ENCODE peak calls at places on chromosomes 2 and 18, in ten cellular contexts. One of them, this sample, is unnamed.

GRCh38 chr2:95530734-95531133 is 46.2 kb upstream of the TRIM43B start:
- DNase-seq in tibial nerve: no peak
- DNase-seq in CD4-positive, CD25-positive, alpha-beta regulatory T cell: no peak
- DNase-seq in glutamatergic neuron: no peak
- DNase-seq in AG08395: peak; percentile 54
- DNase-seq in hypothalamus: no peak
- DNase-seq in activated naive CD4-positive, alpha-beta T cell treated with anti-CD3 and anti-CD28 coated beads for 36 hours: peak; percentile 40
- DNase-seq in omental fat pad: no peak
- DNase-seq in T-helper 9 cell: no peak
- DNase-seq in T-helper 2 cell: peak; percentile 68
- DNase-seq in this sample: no peak

GRCh38 chr2:148640767-148641166 is 3.8 kb upstream of the EPC2 start:
- DNase-seq in T-helper 9 cell: no peak
- DNase-seq in omental fat pad: no peak
- DNase-seq in glutamatergic neuron: no peak
- DNase-seq in activated naive CD4-positive, alpha-beta T cell treated with anti-CD3 and anti-CD28 coated beads for 36 hours: no peak
- DNase-seq in tibial nerve: no peak
- DNase-seq in AG08395: peak; percentile 25
- DNase-seq in T-helper 2 cell: no peak
- DNase-seq in CD4-positive, CD25-positive, alpha-beta regulatory T cell: no peak
- DNase-seq in hypothalamus: peak; percentile 13
- DNase-seq in this sample: no peak

GRCh38 chr2:121479882-121480522 is 50.7 kb upstream of the RNU4ATAC start:
- DNase-seq in hypothalamus: no peak
- DNase-seq in AG08395: peak; percentile 50
- DNase-seq in glutamatergic neuron: no peak
- DNase-seq in tibial nerve: no peak
- DNase-seq in CD4-positive, CD25-positive, alpha-beta regulatory T cell: no peak
- DNase-seq in T-helper 2 cell: no peak
- DNase-seq in activated naive CD4-positive, alpha-beta T cell treated with anti-CD3 and anti-CD28 coated beads for 36 hours: no peak
- DNase-seq in omental fat pad: no peak
- DNase-seq in T-helper 9 cell: no peak
- DNase-seq in this sample: no peak

GRCh38 chr2:241924909-241925250 is 55.4 kb downstream of the RTP5 start:
- DNase-seq in T-helper 9 cell: no peak
- DNase-seq in omental fat pad: no peak
- DNase-seq in CD4-positive, CD25-positive, alpha-beta regulatory T cell: no peak
- DNase-seq in T-helper 2 cell: no peak
- DNase-seq in AG08395: no peak
- DNase-seq in hypothalamus: no peak
- DNase-seq in glutamatergic neuron: no peak
- DNase-seq in activated naive CD4-positive, alpha-beta T cell treated with anti-CD3 and anti-CD28 coated beads for 36 hours: no peak
- DNase-seq in tibial nerve: no peak
- DNase-seq in this sample: no peak

GRCh38 chr18:32919799-32920198 is 147.0 kb upstream of the KLHL14 start:
- DNase-seq in hypothalamus: no peak
- DNase-seq in T-helper 2 cell: peak; percentile 29
- DNase-seq in CD4-positive, CD25-positive, alpha-beta regulatory T cell: no peak
- DNase-seq in tibial nerve: no peak
- DNase-seq in AG08395: peak; percentile 2
- DNase-seq in glutamatergic neuron: peak; percentile 22
- DNase-seq in activated naive CD4-positive, alpha-beta T cell treated with anti-CD3 and anti-CD28 coated beads for 36 hours: no peak
- DNase-seq in T-helper 9 cell: no peak
- DNase-seq in omental fat pad: no peak
- DNase-seq in this sample: peak; percentile 13

GRCh38 chr2:105215586-105216192 is 25.9 kb upstream of the GPR45 start:
- DNase-seq in T-helper 2 cell: no peak
- DNase-seq in tibial nerve: no peak
- DNase-seq in CD4-positive, CD25-positive, alpha-beta regulatory T cell: no peak
- DNase-seq in glutamatergic neuron: no peak
- DNase-seq in hypothalamus: no peak
- DNase-seq in AG08395: no peak
- DNase-seq in activated naive CD4-positive, alpha-beta T cell treated with anti-CD3 and anti-CD28 coated beads for 36 hours: no peak
- DNase-seq in omental fat pad: no peak
- DNase-seq in T-helper 9 cell: no peak
- DNase-seq in this sample: no peak

GRCh38 chr2:217756375-217757107 is 246.3 kb downstream of the TNS1 start:
- DNase-seq in glutamatergic neuron: peak; percentile 92
- DNase-seq in hypothalamus: peak; percentile 76
- DNase-seq in omental fat pad: peak; percentile 57
- DNase-seq in CD4-positive, CD25-positive, alpha-beta regulatory T cell: peak; percentile 14
- DNase-seq in AG08395: peak; percentile 79
- DNase-seq in activated naive CD4-positive, alpha-beta T cell treated with anti-CD3 and anti-CD28 coated beads for 36 hours: peak; percentile 79
- DNase-seq in T-helper 2 cell: peak; percentile 52
- DNase-seq in tibial nerve: peak; percentile 60
- DNase-seq in T-helper 9 cell: peak; percentile 59
- DNase-seq in this sample: peak; percentile 65

GRCh38 chr18:80023173-80023572 is 11.1 kb upstream of the RBFA start:
- DNase-seq in T-helper 2 cell: peak; percentile 20
- DNase-seq in glutamatergic neuron: no peak
- DNase-seq in tibial nerve: no peak
- DNase-seq in AG08395: no peak
- DNase-seq in CD4-positive, CD25-positive, alpha-beta regulatory T cell: no peak
- DNase-seq in omental fat pad: no peak
- DNase-seq in hypothalamus: no peak
- DNase-seq in T-helper 9 cell: no peak
- DNase-seq in activated naive CD4-positive, alpha-beta T cell treated with anti-CD3 and anti-CD28 coated beads for 36 hours: peak; percentile 30
- DNase-seq in this sample: no peak

GRCh38 chr2:215624423-215624829 is 188.6 kb upstream of the FN1 start:
- DNase-seq in hypothalamus: no peak
- DNase-seq in T-helper 2 cell: no peak
- DNase-seq in AG08395: peak; percentile 46
- DNase-seq in activated naive CD4-positive, alpha-beta T cell treated with anti-CD3 and anti-CD28 coated beads for 36 hours: no peak
- DNase-seq in omental fat pad: no peak
- DNase-seq in CD4-positive, CD25-positive, alpha-beta regulatory T cell: no peak
- DNase-seq in tibial nerve: no peak
- DNase-seq in T-helper 9 cell: no peak
- DNase-seq in glutamatergic neuron: no peak
- DNase-seq in this sample: no peak

GRCh38 chr2:2868065-2868464 is 509.6 kb downstream of the EIPR1 start:
- DNase-seq in tibial nerve: no peak
- DNase-seq in AG08395: no peak
- DNase-seq in glutamatergic neuron: peak; percentile 55
- DNase-seq in activated naive CD4-positive, alpha-beta T cell treated with anti-CD3 and anti-CD28 coated beads for 36 hours: no peak
- DNase-seq in CD4-positive, CD25-positive, alpha-beta regulatory T cell: no peak
- DNase-seq in omental fat pad: no peak
- DNase-seq in T-helper 2 cell: no peak
- DNase-seq in T-helper 9 cell: no peak
- DNase-seq in hypothalamus: no peak
- DNase-seq in this sample: no peak

GRCh38 chr18:13900633-13901032 is 14.7 kb downstream of the MC2R start:
- DNase-seq in T-helper 2 cell: no peak
- DNase-seq in hypothalamus: no peak
- DNase-seq in activated naive CD4-positive, alpha-beta T cell treated with anti-CD3 and anti-CD28 coated beads for 36 hours: no peak
- DNase-seq in T-helper 9 cell: no peak
- DNase-seq in glutamatergic neuron: no peak
- DNase-seq in CD4-positive, CD25-positive, alpha-beta regulatory T cell: no peak
- DNase-seq in tibial nerve: no peak
- DNase-seq in AG08395: no peak
- DNase-seq in omental fat pad: no peak
- DNase-seq in this sample: no peak

GRCh38 chr2:21265752-21266151 is 142.0 kb downstream of the TDRD15 start:
- DNase-seq in T-helper 2 cell: no peak
- DNase-seq in omental fat pad: no peak
- DNase-seq in AG08395: no peak
- DNase-seq in T-helper 9 cell: no peak
- DNase-seq in tibial nerve: no peak
- DNase-seq in activated naive CD4-positive, alpha-beta T cell treated with anti-CD3 and anti-CD28 coated beads for 36 hours: no peak
- DNase-seq in CD4-positive, CD25-positive, alpha-beta regulatory T cell: no peak
- DNase-seq in hypothalamus: no peak
- DNase-seq in glutamatergic neuron: no peak
- DNase-seq in this sample: no peak

GRCh38 chr18:62852851-62853250 is 137.5 kb downstream of the PHLPP1 start:
- DNase-seq in CD4-positive, CD25-positive, alpha-beta regulatory T cell: no peak
- DNase-seq in hypothalamus: no peak
- DNase-seq in tibial nerve: no peak
- DNase-seq in T-helper 9 cell: no peak
- DNase-seq in glutamatergic neuron: no peak
- DNase-seq in omental fat pad: no peak
- DNase-seq in activated naive CD4-positive, alpha-beta T cell treated with anti-CD3 and anti-CD28 coated beads for 36 hours: no peak
- DNase-seq in AG08395: peak; percentile 26
- DNase-seq in T-helper 2 cell: no peak
- DNase-seq in this sample: no peak

GRCh38 chr2:8806885-8807701 is 30.3 kb downstream of the KIDINS220 start:
- DNase-seq in hypothalamus: no peak
- DNase-seq in T-helper 9 cell: no peak
- DNase-seq in T-helper 2 cell: no peak
- DNase-seq in AG08395: no peak
- DNase-seq in CD4-positive, CD25-positive, alpha-beta regulatory T cell: no peak
- DNase-seq in tibial nerve: no peak
- DNase-seq in glutamatergic neuron: no peak
- DNase-seq in omental fat pad: no peak
- DNase-seq in activated naive CD4-positive, alpha-beta T cell treated with anti-CD3 and anti-CD28 coated beads for 36 hours: no peak
- DNase-seq in this sample: no peak

GRCh38 chr2:228767196-228767595 is 503.9 kb downstream of the PID1 start:
- DNase-seq in glutamatergic neuron: no peak
- DNase-seq in T-helper 2 cell: no peak
- DNase-seq in tibial nerve: no peak
- DNase-seq in T-helper 9 cell: no peak
- DNase-seq in AG08395: peak; percentile 30
- DNase-seq in omental fat pad: no peak
- DNase-seq in hypothalamus: no peak
- DNase-seq in activated naive CD4-positive, alpha-beta T cell treated with anti-CD3 and anti-CD28 coated beads for 36 hours: no peak
- DNase-seq in CD4-positive, CD25-positive, alpha-beta regulatory T cell: no peak
- DNase-seq in this sample: no peak

GRCh38 chr2:189179607-189179979 is at the start of gene COL5A2:
- DNase-seq in AG08395: peak; percentile 78
- DNase-seq in activated naive CD4-positive, alpha-beta T cell treated with anti-CD3 and anti-CD28 coated beads for 36 hours: peak; percentile 21
- DNase-seq in tibial nerve: peak; percentile 23
- DNase-seq in omental fat pad: no peak
- DNase-seq in CD4-positive, CD25-positive, alpha-beta regulatory T cell: no peak
- DNase-seq in hypothalamus: peak; percentile 1
- DNase-seq in T-helper 2 cell: no peak
- DNase-seq in T-helper 9 cell: no peak
- DNase-seq in glutamatergic neuron: no peak
- DNase-seq in this sample: no peak

GRCh38 chr2:156331572-156332451 is 709 bp downstream of the NR4A2 start:
- DNase-seq in omental fat pad: no peak
- DNase-seq in glutamatergic neuron: no peak
- DNase-seq in hypothalamus: no peak
- DNase-seq in T-helper 2 cell: peak; percentile 46
- DNase-seq in T-helper 9 cell: no peak
- DNase-seq in tibial nerve: peak; percentile 75
- DNase-seq in activated naive CD4-positive, alpha-beta T cell treated with anti-CD3 and anti-CD28 coated beads for 36 hours: peak; percentile 82
- DNase-seq in AG08395: peak; percentile 75
- DNase-seq in CD4-positive, CD25-positive, alpha-beta regulatory T cell: no peak
- DNase-seq in this sample: no peak

GRCh38 chr18:78986018-78986481 is 6.4 kb downstream of the SALL3 start:
- DNase-seq in CD4-positive, CD25-positive, alpha-beta regulatory T cell: no peak
- DNase-seq in activated naive CD4-positive, alpha-beta T cell treated with anti-CD3 and anti-CD28 coated beads for 36 hours: peak; percentile 41
- DNase-seq in glutamatergic neuron: peak; percentile 74
- DNase-seq in AG08395: no peak
- DNase-seq in T-helper 2 cell: no peak
- DNase-seq in tibial nerve: no peak
- DNase-seq in hypothalamus: peak; percentile 66
- DNase-seq in T-helper 9 cell: no peak
- DNase-seq in omental fat pad: no peak
- DNase-seq in this sample: no peak